ENCODE peak calls at places on chromosomes 13 and 19, in seven cellular contexts. Q, J, L, C, I, V and Z are unnamed samples.

GRCh38 chr19:11437955-11438354 is 2.5 kb downstream of the PRKCSH start:
- DNase-seq in Q (no peak), J (no peak), L (peak), C (no peak), I (no peak), V (no peak), Z (no peak)

GRCh38 chr13:46179576-46180368 is 2.2 kb downstream of the LCP1 start:
- DNase-seq in Q (no peak), J (peak), L (peak), C (peak), I (peak), V (no peak), Z (peak)

GRCh38 chr13:67328895-67329294 is 98.8 kb upstream of the PCDH9 start:
- DNase-seq in Q (no peak), J (no peak), L (no peak), C (no peak), I (no peak), V (no peak), Z (no peak)

GRCh38 chr19:18741566-18742121 is 49.5 kb downstream of the COMP start:
- DNase-seq in Q (peak), J (peak), L (no peak), C (no peak), I (no peak), V (peak), Z (no peak)

GRCh38 chr13:100148422-100148821 is 59.5 kb downstream of the PCCA start:
- DNase-seq in Q (no peak), J (no peak), L (no peak), C (no peak), I (no peak), V (no peak), Z (no peak)

GRCh38 chr19:4911786-4912672 is 2.7 kb downstream of the UHRF1 start:
- DNase-seq in Q (no peak), J (peak), L (peak), C (peak), I (peak), V (peak), Z (peak)

GRCh38 chr19:44587863-44588752 is 25.3 kb upstream of the IGSF23 start:
- DNase-seq in Q (no peak), J (no peak), L (no peak), C (no peak), I (no peak), V (peak), Z (no peak)

GRCh38 chr19:46659151-46660007 is 1.6 kb downstream of the DACT3 start:
- DNase-seq in Q (no peak), J (no peak), L (no peak), C (no peak), I (no peak), V (no peak), Z (no peak)

GRCh38 chr19:17052439-17052838 is 22.8 kb downstream of the HAUS8 start:
- DNase-seq in Q (peak), J (no peak), L (no peak), C (no peak), I (peak), V (peak), Z (no peak)

GRCh38 chr19:3075605-3076431 is 13.5 kb upstream of the TLE5 start:
- DNase-seq in Q (no peak), J (peak), L (peak), C (peak), I (peak), V (peak), Z (peak)

GRCh38 chr13:112101360-112101930 is 34.5 kb downstream of the SOX1 start:
- DNase-seq in Q (no peak), J (no peak), L (no peak), C (no peak), I (no peak), V (no peak), Z (no peak)